ENCODE peak calls at places on chromosome 6, in six cellular contexts. D, R, F, J, N and Y are unnamed samples.

GRCh38 chr6:38929560-38929959 is 119.0 kb upstream of the GLP1R start:
- DNase-seq in F (no peak), J (no peak), N (no peak), R (no peak), D (no peak), Y (no peak)

GRCh38 chr6:108897371-108897770 is 49.1 kb downstream of the ARMC2 start:
- DNase-seq in N (no peak), R (no peak), F (no peak), J (no peak), D (peak; percentile 87), Y (no peak)

GRCh38 chr6:149235130-149235561 is 82.4 kb upstream of the TAB2 start:
- DNase-seq in D (peak; percentile 79), F (no peak), N (no peak), J (no peak), R (no peak), Y (peak; percentile 16)

GRCh38 chr6:32194825-32195651 is 2.6 kb upstream of the GPSM3 start:
- DNase-seq in R (no peak), J (peak; percentile 59), N (no peak), F (no peak), D (peak; percentile 24), Y (peak; percentile 66)

GRCh38 chr6:155377061-155377460 is 62.8 kb upstream of the TFB1M start:
- DNase-seq in F (no peak), R (no peak), N (no peak), D (no peak), J (no peak), Y (peak; percentile 41)

GRCh38 chr6:165118736-165119135 is 190.7 kb downstream of the C6orf118 start:
- DNase-seq in J (no peak), F (no peak), R (no peak), D (no peak), N (no peak), Y (no peak)

GRCh38 chr6:119308048-119308570 is 41.5 kb downstream of the MAN1A1 start:
- DNase-seq in N (no peak), J (no peak), D (peak; percentile 58), F (no peak), R (no peak), Y (no peak)

GRCh38 chr6:42292002-42292735 is 74.5 kb upstream of the MRPS10 start:
- DNase-seq in R (no peak), N (no peak), F (no peak), D (peak; percentile 72), J (peak; percentile 55), Y (peak; percentile 63)

GRCh38 chr6:55009114-55009513 is 162.5 kb downstream of the FAM83B start:
- DNase-seq in F (no peak), D (no peak), J (no peak), R (peak; percentile 5), N (no peak), Y (no peak)

GRCh38 chr6:128538763-128539162 is 18.4 kb upstream of the PTPRK start:
- DNase-seq in F (no peak), D (no peak), N (no peak), J (no peak), R (no peak), Y (no peak)

GRCh38 chr6:65680232-65680631 is 26.8 kb downstream of the EYS start:
- DNase-seq in R (no peak), N (no peak), J (no peak), D (no peak), F (no peak), Y (no peak)

GRCh38 chr6:144264270-144265060 is 20.7 kb upstream of the UTRN start:
- DNase-seq in F (no peak), D (peak; percentile 56), R (no peak), J (no peak), N (no peak), Y (peak; percentile 64)

GRCh38 chr6:167403427-167403826 is 78.5 kb downstream of the TTLL2 start:
- DNase-seq in F (no peak), R (no peak), D (no peak), N (no peak), J (no peak), Y (no peak)

GRCh38 chr6:151475653-151476523 is 17.9 kb upstream of the CCDC170 start:
- DNase-seq in F (no peak), N (peak; percentile 6), R (peak; percentile 51), D (peak; percentile 40), J (peak; percentile 68), Y (peak; percentile 41)

GRCh38 chr6:109458774-109459531 is 3.4 kb upstream of the MICAL1 start:
- DNase-seq in D (no peak), N (no peak), F (no peak), J (peak; percentile 69), R (no peak), Y (no peak)

GRCh38 chr6:149060300-149060984 is 257.1 kb upstream of the TAB2 start:
- DNase-seq in F (peak; percentile 84), R (no peak), J (peak; percentile 77), N (no peak), D (no peak), Y (no peak)

GRCh38 chr6:169445227-169445626 is 191.6 kb upstream of the THBS2 start:
- DNase-seq in J (no peak), D (no peak), R (no peak), N (no peak), F (no peak), Y (no peak)

GRCh38 chr6:89501239-89501638 is 68.3 kb downstream of the ANKRD6 start:
- DNase-seq in N (no peak), F (no peak), R (no peak), D (no peak), J (no peak), Y (no peak)